ENCODE peak calls at places on chromosome 18, in ten cellular contexts. R is CD4-positive, alpha-beta memory T cell; W is suprapubic skin; F is uterus; Q is kidney; S is ascending aorta; C is GM23248; X is CD4-positive, CD25-positive, alpha-beta regulatory T cell; B is stomach; P is left lung. O is an unnamed sample. For H3K4me1, the result is how much of the 10 kb centered on the place peaks cover.

GRCh38 chr18:37986665-37987064 is 421.1 kb upstream of the CELF4 start:
- DNase-seq in W (no peak), Q (no peak), X (no peak), F (no peak), R (no peak), B (no peak), P (no peak), S (no peak), C (no peak), O (no peak)

GRCh38 chr18:9901377-9901776 is 12.4 kb upstream of the VAPA start:
- DNase-seq in C (no peak), S (no peak), R (no peak), X (no peak), B (no peak), Q (no peak), F (no peak), W (no peak), P (no peak), O (no peak)

GRCh38 chr18:5546660-5547059 is 2.9 kb upstream of the EPB41L3 start:
- DNase-seq in W (no peak), X (no peak), P (no peak), F (no peak), B (no peak), C (peak), R (no peak), Q (no peak), S (no peak), O (no peak)

GRCh38 chr18:8643479-8643878 is 34.2 kb downstream of the RAB12 start:
- DNase-seq in Q (no peak), C (no peak), B (no peak), X (no peak), W (no peak), S (no peak), P (no peak), F (no peak), R (no peak), O (no peak)

GRCh38 chr18:52402814-52403213 is 62.8 kb downstream of the DCC start:
- DNase-seq in S (no peak), F (no peak), W (no peak), P (no peak), Q (no peak), C (no peak), R (no peak), X (no peak), B (no peak), O (no peak)

GRCh38 chr18:79911009-79911870 is 40.2 kb downstream of the SLC66A2 start:
- DNase-seq in W (peak), S (no peak), R (no peak), P (no peak), B (no peak), Q (peak), F (no peak), C (no peak), X (no peak), O (peak)

GRCh38 chr18:44715245-44715644 is 34.6 kb downstream of the SETBP1 start:
- DNase-seq in W (peak), X (no peak), F (peak), R (no peak), B (no peak), P (no peak), C (peak), S (no peak), Q (peak), O (no peak)

GRCh38 chr18:61282926-61283325 is 50.3 kb upstream of the CDH20 start:
- DNase-seq in P (no peak), R (no peak), X (no peak), F (no peak), B (no peak), Q (no peak), C (no peak), S (no peak), W (no peak), O (no peak)

GRCh38 chr18:54859667-54860421 is 31.6 kb downstream of the RAB27B start:
- DNase-seq in X (no peak), F (no peak), S (no peak), B (no peak), R (no peak), C (no peak), Q (no peak), W (no peak), P (no peak), O (no peak)

GRCh38 chr18:79523738-79524180 is 128.0 kb downstream of the NFATC1 start:
- DNase-seq in B (no peak), Q (peak), C (no peak), W (no peak), P (peak), S (no peak), F (peak), R (peak), X (peak), O (no peak)

GRCh38 chr18:52046842-52047241 is 293.2 kb upstream of the DCC start:
- DNase-seq in F (no peak), S (no peak), Q (no peak), W (no peak), C (no peak), X (no peak), B (no peak), R (no peak), P (no peak), O (no peak)

GRCh38 chr18:55345103-55345950 is 242.7 kb downstream of the TCF4 start:
- DNase-seq in F (no peak), C (no peak), P (no peak), R (no peak), B (no peak), X (no peak), W (no peak), Q (no peak), S (no peak), O (no peak)

GRCh38 chr18:35038029-35038428 is 3.2 kb upstream of the MAPRE2 start:
- DNase-seq in R (no peak), S (no peak), B (no peak), C (no peak), Q (no peak), X (no peak), F (no peak), W (no peak), P (no peak), O (no peak)

GRCh38 chr18:44763327-44763726 is 82.6 kb downstream of the SETBP1 start:
- DNase-seq in S (no peak), R (no peak), X (no peak), P (no peak), B (no peak), W (no peak), Q (no peak), C (no peak), F (no peak), O (no peak)

GRCh38 chr18:55794288-55795052 is 206.5 kb upstream of the TCF4 start:
- DNase-seq in P (no peak), X (no peak), B (no peak), R (no peak), C (peak), F (no peak), S (no peak), W (no peak), Q (no peak), O (no peak)

GRCh38 chr18:5643288-5643687 is 99.5 kb upstream of the EPB41L3 start:
- DNase-seq in F (no peak), S (no peak), X (no peak), B (no peak), P (no peak), C (no peak), Q (no peak), R (no peak), W (no peak), O (no peak)

GRCh38 chr18:39946623-39947061 is 2008.4 kb upstream of the PIK3C3 start:
- DNase-seq in C (peak), W (no peak), Q (no peak), S (no peak), F (no peak), P (peak), B (no peak), R (no peak), X (no peak), O (no peak)

GRCh38 chr18:10530852-10531251 is 5.0 kb downstream of the NAPG start:
- DNase-seq in Q (no peak), R (no peak), P (no peak), X (no peak), S (no peak), C (peak), F (no peak), W (no peak), B (no peak), O (no peak)

GRCh38 chr18:28399781-28400362 is 222.9 kb upstream of the CDH2 start:
- DNase-seq in P (no peak), X (no peak), R (no peak), B (no peak), Q (no peak), C (no peak), S (no peak), W (no peak), F (no peak), O (no peak)

GRCh38 chr18:48832961-48833700 is 117.6 kb downstream of the SMAD7 start:
- DNase-seq in R (no peak), F (peak), W (peak), B (peak), C (peak), S (no peak), P (peak), Q (peak), X (no peak), O (peak)

GRCh38 chr18:7221424-7222155 is 9.3 kb upstream of the LRRC30 start:
- DNase-seq in C (peak), B (no peak), R (no peak), Q (no peak), W (no peak), P (no peak), F (no peak), S (no peak), X (no peak), O (no peak)

GRCh38 chr18:22543764-22544163 is 126.0 kb upstream of the CTAGE1 start:
- DNase-seq in X (no peak), S (no peak), W (no peak), C (no peak), P (no peak), F (peak), R (no peak), B (no peak), Q (no peak), O (no peak)

GRCh38 chr18:60202702-60203101 is 169.9 kb downstream of the MC4R start:
- DNase-seq in S (no peak), F (no peak), Q (no peak), W (no peak), B (no peak), X (no peak), R (no peak), P (no peak), C (no peak), O (no peak)

GRCh38 chr18:63586966-63587365 is at the start of gene SERPINB13:
- DNase-seq in P (no peak), W (no peak), F (no peak), X (no peak), S (no peak), B (no peak), R (no peak), Q (no peak), C (no peak), O (no peak)

GRCh38 chr18:50104421-50104820 is 90.5 kb downstream of the MYO5B start:
- DNase-seq in X (no peak), W (no peak), P (no peak), C (no peak), S (no peak), B (no peak), F (no peak), Q (no peak), R (no peak), O (no peak)

GRCh38 chr18:80228051-80228848 is 19.1 kb downstream of the PARD6G start:
- DNase-seq in B (no peak), S (no peak), X (no peak), W (no peak), R (no peak), Q (no peak), F (no peak), C (no peak), P (no peak), O (no peak)

GRCh38 chr18:42977982-42978595 is 137.4 kb downstream of the RIT2 start:
- DNase-seq in X (no peak), B (no peak), Q (no peak), W (no peak), C (no peak), F (no peak), S (no peak), P (no peak), R (no peak), O (no peak)

GRCh38 chr18:70005580-70005979 is 57.9 kb upstream of the CD226 start:
- DNase-seq in W (no peak), R (no peak), S (no peak), F (no peak), P (no peak), C (no peak), B (no peak), Q (no peak), X (no peak), O (no peak)

GRCh38 chr18:26703170-26703933 is 155.0 kb upstream of the KCTD1 start:
- DNase-seq in B (peak), C (no peak), W (no peak), F (no peak), R (no peak), P (no peak), Q (no peak), X (no peak), S (no peak), O (no peak)

GRCh38 chr18:13918898-13919297 is 3.6 kb upstream of the MC2R start:
- DNase-seq in W (no peak), B (no peak), C (no peak), P (no peak), X (no peak), F (no peak), Q (no peak), S (no peak), R (no peak), O (no peak)

GRCh38 chr18:6039055-6039454 is 143.7 kb upstream of the TMEM200C start:
- DNase-seq in R (no peak), W (no peak), P (no peak), B (no peak), X (no peak), F (no peak), C (peak), S (no peak), Q (no peak), O (no peak)

GRCh38 chr18:79933765-79934164 is 17.7 kb downstream of the SLC66A2 start:
- DNase-seq in C (no peak), R (no peak), B (no peak), F (peak), W (peak), P (peak), X (no peak), S (no peak), Q (peak), O (peak)

GRCh38 chr18:27202771-27203170 is 17.7 kb upstream of the CHST9 start:
- DNase-seq in S (no peak), W (no peak), Q (no peak), B (no peak), F (no peak), X (no peak), P (no peak), C (no peak), R (no peak), O (no peak)

GRCh38 chr18:21991081-21991534 is 178.3 kb upstream of the GATA6 start:
- DNase-seq in P (no peak), C (no peak), B (no peak), F (no peak), S (no peak), W (no peak), X (no peak), Q (no peak), R (no peak), O (no peak)

GRCh38 chr18:5707586-5707985 is 163.8 kb upstream of the EPB41L3 start:
- DNase-seq in F (no peak), X (no peak), Q (no peak), R (no peak), S (no peak), C (no peak), P (no peak), B (no peak), W (no peak), O (no peak)

GRCh38 chr18:10661333-10661732 is 135.5 kb downstream of the NAPG start:
- DNase-seq in C (peak), R (no peak), Q (peak), B (no peak), S (no peak), F (no peak), P (no peak), X (no peak), W (no peak), O (no peak)

GRCh38 chr18:9547767-9548166 is 66.6 kb downstream of the PPP4R1 start:
- DNase-seq in C (no peak), R (no peak), S (no peak), X (no peak), B (no peak), W (no peak), P (no peak), F (no peak), Q (no peak), O (no peak)

GRCh38 chr18:9557250-9557943 is 57.0 kb downstream of the PPP4R1 start:
- DNase-seq in W (no peak), F (no peak), S (no peak), R (no peak), C (no peak), Q (no peak), X (no peak), P (no peak), B (no peak), O (no peak)

GRCh38 chr18:53268455-53268854 is 928.5 kb downstream of the DCC start:
- DNase-seq in B (no peak), X (no peak), P (no peak), R (no peak), W (no peak), C (no peak), S (no peak), Q (no peak), F (no peak), O (no peak)

DNA sequence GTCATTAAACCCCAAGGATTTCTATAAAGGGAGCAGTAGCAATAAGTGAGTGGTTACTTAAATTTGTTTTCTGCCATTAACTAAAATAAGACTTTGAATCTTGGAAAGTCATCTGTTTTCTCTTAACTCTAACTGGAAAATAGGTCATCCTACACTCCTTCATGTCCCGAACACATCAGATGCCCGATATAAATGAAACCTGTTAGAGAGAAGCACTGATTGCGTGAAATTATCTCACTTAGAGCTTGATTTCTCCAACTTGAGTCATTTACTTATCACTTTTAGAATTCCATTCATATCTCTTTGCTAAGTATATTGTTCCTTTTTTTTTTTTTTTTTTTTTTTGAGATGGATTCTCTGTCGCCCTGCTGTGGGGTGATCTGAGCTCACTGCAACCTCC is 10.8 kb downstream of the PIK3C3 start:
- DNase-seq in Q (no peak), C (no peak), R (no peak), B (no peak), X (no peak), F (no peak), S (no peak), W (no peak), P (no peak), O (no peak)
- H3K27ac ChIP-seq in Q (no peak), C (no peak), R (no peak), B (no peak), X (no peak), F (no peak), S (no peak), W (no peak), P (no peak), O (no peak)

GRCh38 chr18:31660763-31661162 is 23.6 kb downstream of the B4GALT6 start:
- DNase-seq in W (no peak), R (no peak), B (no peak), X (no peak), Q (no peak), P (no peak), C (no peak), S (no peak), F (no peak), O (no peak)
- H3K4me1 ChIP-seq in W (under half), R (under half), B (under half), X (under half), Q (under half), P (under half), C (under half), S (under half), F (under half), O (under half)

GRCh38 chr18:58286793-58287625 is 243.0 kb downstream of the NEDD4L start:
- DNase-seq in R (no peak), F (no peak), P (no peak), S (no peak), W (no peak), B (no peak), X (no peak), C (no peak), Q (no peak), O (no peak)
- H3K27ac ChIP-seq in R (no peak), F (no peak), P (peak), S (no peak), W (peak), B (peak), X (no peak), C (no peak), Q (peak), O (peak)

DNA sequence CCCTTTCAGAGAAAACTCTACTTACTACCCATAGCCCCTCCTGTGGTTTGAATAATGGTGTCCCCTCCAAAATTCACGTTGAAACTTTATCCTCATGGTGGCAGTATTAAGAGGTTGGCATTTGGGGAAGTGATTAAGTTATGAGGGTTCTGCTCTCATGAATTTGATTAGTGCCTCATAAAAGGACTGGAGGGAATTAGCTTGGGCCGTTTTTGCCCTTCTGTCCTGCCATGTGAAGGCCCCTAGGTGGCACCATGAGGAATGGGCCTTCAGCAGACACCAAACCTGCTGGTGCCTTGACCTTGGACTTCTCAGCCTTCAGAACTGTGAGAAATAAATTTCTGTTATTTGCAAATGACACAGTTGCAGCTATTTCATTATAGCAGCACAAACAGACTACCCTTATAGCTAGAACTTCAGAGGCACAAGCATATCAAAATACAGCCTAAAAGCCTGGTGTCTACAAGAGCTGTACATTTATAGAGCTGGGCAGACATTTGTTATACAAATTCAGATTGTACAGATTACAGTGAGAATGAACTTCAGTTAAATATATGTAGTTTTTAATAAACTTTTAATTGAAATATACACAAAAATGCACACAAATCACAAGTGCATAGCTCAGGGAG is 2.6 kb upstream of the PTPN2 start:
- DNase-seq in F (no peak), S (no peak), W (no peak), C (peak), R (no peak), B (no peak), X (no peak), Q (no peak), P (no peak), O (no peak)
- H3K4me1 ChIP-seq in F (under half), S (under half), W (under half), C (under half), R (under half), B (under half), X (under half), Q (under half), P (under half), O (under half)

DNA sequence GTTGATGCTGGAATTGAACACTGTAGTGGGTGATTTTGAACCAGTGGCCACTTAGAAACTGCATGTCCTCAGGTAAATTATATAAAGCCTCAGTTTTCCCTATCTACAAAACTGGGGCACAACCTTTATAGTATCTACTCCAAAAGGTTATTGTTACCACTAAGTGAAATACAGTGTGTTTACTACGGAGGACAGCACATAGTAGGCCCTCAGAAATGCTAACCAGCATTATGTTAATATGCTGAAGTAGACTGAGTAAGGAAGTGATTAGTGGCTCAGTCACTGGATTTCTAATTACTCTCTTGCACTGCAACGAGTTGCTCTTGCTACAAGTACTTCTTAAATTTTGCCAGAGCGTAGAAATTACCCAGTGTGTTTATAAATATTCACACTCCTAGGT is 139.5 kb downstream of the HAUS1 start:
- DNase-seq in W (no peak), P (no peak), R (no peak), B (no peak), F (no peak), S (no peak), X (no peak), C (no peak), Q (no peak), O (no peak)
- H3K27ac ChIP-seq in W (no peak), P (no peak), R (no peak), B (no peak), F (no peak), S (no peak), X (no peak), C (no peak), Q (no peak), O (no peak)

GRCh38 chr18:77054288-77054605 is 78.3 kb downstream of the MBP start:
- DNase-seq in F (no peak), X (no peak), C (no peak), P (no peak), Q (no peak), S (no peak), W (no peak), R (no peak), B (no peak), O (no peak)
- H3K4me1 ChIP-seq in F (under half), X (half or more), C (under half), P (half or more), Q (under half), S (under half), W (half or more), R (half or more), B (half or more), O (half or more)

GRCh38 chr18:11884396-11885030 is 23.6 kb downstream of the MPPE1 start:
- DNase-seq in B (no peak), P (no peak), F (no peak), X (no peak), S (no peak), R (no peak), W (peak), C (no peak), Q (no peak), O (no peak)
- H3K27ac ChIP-seq in B (no peak), P (no peak), F (no peak), X (no peak), S (no peak), R (no peak), W (no peak), C (no peak), Q (no peak), O (no peak)

O was measured in upper lobe of right lung.